ENCODE peak calls at places on chromosome 2, in six cellular contexts. Y is bronchial epithelial cell, V is BE2C, O is fibroblast of mammary gland, W is PC-9, Z is neural crest cell. N is an unnamed sample.

GRCh38 chr2:20573611-20574422 is 77.1 kb downstream of the HS1BP3 start:
- DNase-seq in Y (no peak), V (peak), O (peak), W (no peak), Z (no peak), N (peak)

GRCh38 chr2:234444242-234444641 is 52.6 kb downstream of the ARL4C start:
- DNase-seq in Y (no peak), V (no peak), O (no peak), W (no peak), Z (no peak), N (no peak)

GRCh38 chr2:119293900-119294299 is 70.3 kb downstream of the STEAP3 start:
- DNase-seq in Y (no peak), V (no peak), O (no peak), W (no peak), Z (no peak), N (no peak)

GRCh38 chr2:119387381-119388129 is 20.8 kb downstream of the DBI start:
- DNase-seq in Y (peak), V (no peak), O (peak), W (peak), Z (no peak), N (no peak)

GRCh38 chr2:55419236-55419513 is 481 bp downstream of the CCDC88A start:
- DNase-seq in Y (peak), V (peak), O (peak), W (no peak), Z (no peak), N (no peak)

GRCh38 chr2:191318729-191319078 is 73.5 kb downstream of the MYO1B start:
- DNase-seq in Y (peak), V (peak), O (peak), W (peak), Z (no peak), N (no peak)

GRCh38 chr2:20313659-20314058 is 37.0 kb downstream of the PUM2 start:
- DNase-seq in Y (peak), V (no peak), O (peak), W (no peak), Z (no peak), N (no peak)

GRCh38 chr2:63058149-63058741 is 7.6 kb downstream of the OTX1 start:
- DNase-seq in Y (no peak), V (no peak), O (peak), W (no peak), Z (no peak), N (peak)

GRCh38 chr2:135600915-135601314 is 69.6 kb downstream of the R3HDM1 start:
- DNase-seq in Y (peak), V (no peak), O (peak), W (no peak), Z (no peak), N (no peak)

GRCh38 chr2:205130111-205130829 is 552.0 kb upstream of the NRP2 start:
- DNase-seq in Y (no peak), V (no peak), O (no peak), W (no peak), Z (no peak), N (no peak)

DNA sequence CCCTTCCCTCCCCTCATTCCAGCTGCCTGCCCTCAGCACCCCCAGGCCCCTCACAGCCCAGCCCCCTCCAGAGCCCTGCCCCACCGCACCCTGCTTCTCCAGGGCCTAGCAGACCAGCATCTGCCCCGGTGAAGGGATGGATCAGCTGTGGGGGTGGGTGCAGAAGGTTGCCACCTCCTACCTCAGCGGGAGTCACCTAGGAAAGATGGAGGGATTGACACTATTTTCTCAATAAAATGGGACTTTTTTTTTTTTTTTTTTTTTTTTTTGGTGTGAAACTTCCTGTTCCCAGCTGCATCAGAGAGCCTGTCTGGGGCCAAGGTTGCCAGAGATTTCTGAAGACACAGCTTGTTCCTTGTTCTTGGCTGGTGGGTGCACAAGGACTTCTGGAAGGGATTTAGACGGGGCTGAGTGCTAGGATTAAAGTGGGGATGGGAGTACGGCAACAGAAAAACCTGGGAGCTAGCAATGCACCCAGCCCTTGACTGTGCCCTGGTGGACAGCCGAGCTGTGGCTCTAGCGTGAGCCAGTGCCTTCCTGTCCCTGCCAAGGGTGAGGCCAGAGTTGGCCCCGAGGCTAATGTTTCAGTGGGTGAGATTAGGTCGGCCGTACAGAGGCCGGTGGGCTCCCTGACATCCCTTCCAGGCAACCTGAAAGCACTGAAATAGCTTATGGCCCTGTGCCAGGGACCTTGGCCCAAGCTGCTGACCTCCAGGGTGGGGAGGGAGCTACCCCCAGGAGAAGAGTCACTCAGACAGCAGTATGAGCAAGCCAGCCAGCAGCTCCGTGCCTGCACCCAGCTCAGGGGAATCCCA is 4.5 kb downstream of the B3GNT7 start:
- DNase-seq in Y (no peak), V (peak), O (peak), W (peak), Z (no peak), N (peak)
- TF ChIP-seq CTCF in Y (no peak), V (peak), O (no peak), W (peak), Z (no peak), N (peak)

DNA sequence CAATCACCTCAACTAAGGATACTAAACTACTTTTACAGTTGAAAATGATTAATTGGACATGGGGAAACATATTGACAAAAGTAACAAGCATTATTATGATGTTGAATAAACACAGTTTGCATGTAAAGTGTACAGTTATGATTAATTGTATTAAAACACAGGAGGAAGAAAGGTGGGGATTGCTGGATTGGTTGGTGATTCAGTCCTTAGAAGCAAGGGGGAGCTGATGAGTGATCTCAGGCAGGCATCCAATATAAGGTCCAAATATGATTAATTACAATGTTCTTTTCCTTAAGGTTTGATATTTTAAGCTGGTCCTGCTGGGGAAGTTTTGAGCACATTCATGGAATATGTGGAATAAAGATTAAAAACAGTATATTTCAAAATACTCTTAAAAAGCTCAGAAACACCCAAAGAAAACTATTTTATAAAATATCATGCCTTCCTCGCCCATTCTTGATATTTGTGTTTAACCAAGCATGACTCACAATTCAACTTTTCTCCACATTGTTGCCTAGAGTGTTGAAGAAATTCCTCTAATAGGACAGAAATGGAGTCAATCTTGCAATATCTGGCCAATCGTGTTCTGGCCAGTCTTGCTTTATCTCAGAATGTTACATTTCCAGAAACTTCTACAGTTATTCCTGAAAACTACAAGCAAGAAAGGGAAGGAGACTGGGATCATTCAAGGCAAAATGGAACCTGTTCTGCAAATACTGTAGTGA is 268.2 kb downstream of the RPIA start:
- DNase-seq in Y (peak), V (no peak), O (peak), W (no peak), Z (no peak), N (no peak)
- TF ChIP-seq CTCF in Y (no peak), V (peak), O (peak), W (peak), Z (no peak), N (peak)

GRCh38 chr2:236505071-236505470 is 64.6 kb upstream of the ACKR3 start:
- DNase-seq in Y (no peak), V (no peak), O (no peak), W (no peak), Z (no peak), N (no peak)

GRCh38 chr2:236503583-236503982 is 66.0 kb upstream of the ACKR3 start:
- DNase-seq in Y (no peak), V (no peak), O (no peak), W (no peak), Z (no peak), N (no peak)

GRCh38 chr2:236501531-236501930 is 68.1 kb upstream of the ACKR3 start:
- DNase-seq in Y (no peak), V (no peak), O (no peak), W (no peak), Z (no peak), N (no peak)

GRCh38 chr2:236501026-236501425 is 68.6 kb upstream of the ACKR3 start:
- DNase-seq in Y (no peak), V (no peak), O (no peak), W (no peak), Z (no peak), N (no peak)

GRCh38 chr2:236503100-236503499 is 66.5 kb upstream of the ACKR3 start:
- DNase-seq in Y (no peak), V (no peak), O (no peak), W (no peak), Z (no peak), N (no peak)
- TF ChIP-seq CTCF in Y (peak), V (peak), O (peak), W (peak), Z (peak), N (peak)

GRCh38 chr2:101658387-101658786 is 39.1 kb upstream of the MAP4K4 start:
- DNase-seq in Y (no peak), V (no peak), O (no peak), W (no peak), Z (no peak), N (no peak)

GRCh38 chr2:101655941-101656422 is 41.5 kb upstream of the MAP4K4 start:
- DNase-seq in Y (no peak), V (no peak), O (peak), W (no peak), Z (no peak), N (no peak)

GRCh38 chr2:101653469-101653868 is 44.0 kb upstream of the MAP4K4 start:
- DNase-seq in Y (no peak), V (no peak), O (no peak), W (no peak), Z (no peak), N (no peak)

GRCh38 chr2:101657787-101658186 is 39.7 kb upstream of the MAP4K4 start:
- DNase-seq in Y (no peak), V (no peak), O (no peak), W (no peak), Z (no peak), N (no peak)
- TF ChIP-seq CTCF in Y (no peak), V (no peak), O (no peak), W (no peak), Z (no peak), N (no peak)

GRCh38 chr2:158460632-158461297 is 4.0 kb downstream of the PKP4 start:
- DNase-seq in Y (peak), V (no peak), O (no peak), W (no peak), Z (no peak), N (no peak)
- TF ChIP-seq CTCF in Y (no peak), V (no peak), O (peak), W (no peak), Z (peak), N (no peak)